ENCODE peak calls at places on chromosome 18, in six cellular contexts. D, N, T, Z, G and E are unnamed samples.

GRCh38 chr18:26981373-26982082 is 116.0 kb upstream of the AQP4 start:
- DNase-seq in Z (no peak), G (no peak), D (no peak), N (no peak), T (no peak), E (no peak)

GRCh38 chr18:11050966-11051365 is 98.4 kb downstream of the PIEZO2 start:
- DNase-seq in D (no peak), T (no peak), G (no peak), Z (no peak), N (no peak), E (no peak)

GRCh38 chr18:22346342-22346967 is 71.3 kb downstream of the CTAGE1 start:
- DNase-seq in N (peak), T (no peak), D (no peak), Z (peak), G (peak), E (peak)

GRCh38 chr18:3294435-3295080 is 32.6 kb downstream of the MYL12B start:
- DNase-seq in T (no peak), N (no peak), Z (no peak), G (peak), D (no peak), E (no peak)

GRCh38 chr18:12703714-12704113 is 872 bp downstream of the PSMG2 start:
- DNase-seq in N (no peak), T (peak), Z (no peak), G (peak), D (no peak), E (no peak)

GRCh38 chr18:22339913-22340312 is 77.8 kb downstream of the CTAGE1 start:
- DNase-seq in D (no peak), G (no peak), Z (no peak), T (no peak), N (no peak), E (no peak)

GRCh38 chr18:63987743-63988142 is 17.9 kb downstream of the SERPINB8 start:
- DNase-seq in G (no peak), N (no peak), Z (no peak), D (no peak), T (no peak), E (no peak)

GRCh38 chr18:56869189-56869777 is 218.1 kb downstream of the WDR7 start:
- DNase-seq in Z (no peak), T (peak), D (peak), N (no peak), G (peak), E (no peak)

GRCh38 chr18:46556590-46557206 is 100.3 kb downstream of the LOXHD1 start:
- DNase-seq in D (no peak), G (no peak), N (no peak), T (no peak), Z (no peak), E (no peak)

GRCh38 chr18:7608174-7608550 is 41.0 kb downstream of the PTPRM start:
- DNase-seq in T (no peak), N (no peak), G (no peak), D (no peak), Z (no peak), E (no peak)

GRCh38 chr18:9366126-9366714 is 31.6 kb downstream of the TWSG1 start:
- DNase-seq in D (peak), Z (no peak), N (no peak), G (peak), T (no peak), E (peak)

GRCh38 chr18:37253424-37254255 is 312.0 kb downstream of the CELF4 start:
- DNase-seq in D (peak), G (no peak), Z (no peak), T (no peak), N (peak), E (no peak)

GRCh38 chr18:23355206-23355605 is 97.9 kb upstream of the RIOK3 start:
- DNase-seq in Z (peak), G (no peak), N (no peak), T (no peak), D (no peak), E (no peak)

GRCh38 chr18:72233106-72233505 is 311.0 kb downstream of the CBLN2 start:
- DNase-seq in T (no peak), D (no peak), G (no peak), N (no peak), Z (no peak), E (no peak)

GRCh38 chr18:12121175-12122095 is 27.8 kb downstream of the ANKRD62 start:
- DNase-seq in Z (no peak), N (no peak), T (no peak), G (peak), D (peak), E (no peak)

GRCh38 chr18:3441290-3441689 is 8.7 kb upstream of the TGIF1 start:
- DNase-seq in G (peak), T (peak), N (no peak), D (no peak), Z (no peak), E (no peak)

GRCh38 chr18:55001625-55002024 is 42.4 kb upstream of the CCDC68 start:
- DNase-seq in N (no peak), T (no peak), D (no peak), Z (no peak), G (no peak), E (no peak)

GRCh38 chr18:27242392-27243047 is 57.4 kb upstream of the CHST9 start:
- DNase-seq in N (no peak), G (no peak), T (no peak), Z (no peak), D (no peak), E (no peak)

GRCh38 chr18:53764086-53764485 is 460.4 kb downstream of the MBD2 start:
- DNase-seq in Z (no peak), G (no peak), T (no peak), N (no peak), D (no peak), E (no peak)

GRCh38 chr18:70190529-70190928 is 15.0 kb downstream of the RTTN start:
- DNase-seq in Z (no peak), G (no peak), D (no peak), N (no peak), T (no peak), E (no peak)

GRCh38 chr18:37380546-37381110 is 185.0 kb downstream of the CELF4 start:
- DNase-seq in Z (no peak), T (no peak), N (no peak), G (no peak), D (no peak), E (no peak)

GRCh38 chr18:3405713-3406112 is 44.3 kb upstream of the TGIF1 start:
- DNase-seq in T (peak), D (no peak), Z (no peak), G (no peak), N (no peak), E (no peak)

GRCh38 chr18:26459884-26460283 is 88.5 kb downstream of the KCTD1 start:
- DNase-seq in T (no peak), G (no peak), D (no peak), N (no peak), Z (no peak), E (no peak)

GRCh38 chr18:34795070-34795740 is 85.1 kb downstream of the DTNA start:
- DNase-seq in D (no peak), G (no peak), T (no peak), N (no peak), Z (no peak), E (no peak)

GRCh38 chr18:42131044-42131939 is 176.3 kb downstream of the PIK3C3 start:
- DNase-seq in T (no peak), G (no peak), N (no peak), Z (no peak), D (no peak), E (no peak)

GRCh38 chr18:475202-475624 is 25.3 kb downstream of the COLEC12 start:
- DNase-seq in Z (peak), T (no peak), N (no peak), D (peak), G (peak), E (no peak)

GRCh38 chr18:70693196-70693595 is 404.4 kb downstream of the SOCS6 start:
- DNase-seq in T (no peak), Z (no peak), N (no peak), G (no peak), D (peak), E (no peak)

GRCh38 chr18:23247896-23248295 is 112.6 kb downstream of the CABLES1 start:
- DNase-seq in T (no peak), D (no peak), N (no peak), Z (no peak), G (no peak), E (no peak)

GRCh38 chr18:37845498-37845897 is 279.9 kb upstream of the CELF4 start:
- DNase-seq in T (no peak), N (no peak), G (no peak), Z (no peak), D (no peak), E (no peak)

GRCh38 chr18:24395049-24395780 is 2.4 kb downstream of the OSBPL1A start:
- DNase-seq in N (no peak), G (peak), T (no peak), D (no peak), Z (no peak), E (no peak)

GRCh38 chr18:26656401-26656943 is 108.1 kb upstream of the KCTD1 start:
- DNase-seq in T (no peak), Z (no peak), D (no peak), G (no peak), N (no peak), E (no peak)

GRCh38 chr18:11412790-11413189 is 196.6 kb upstream of the SLC35G4 start:
- DNase-seq in T (no peak), N (no peak), Z (no peak), D (no peak), G (no peak), E (no peak)

GRCh38 chr18:6203791-6204190 is 210.9 kb downstream of the L3MBTL4 start:
- DNase-seq in D (no peak), G (no peak), Z (peak), N (no peak), T (no peak), E (no peak)

GRCh38 chr18:42053188-42053781 is 98.3 kb downstream of the PIK3C3 start:
- DNase-seq in D (peak), G (peak), T (peak), N (peak), Z (peak), E (no peak)

DNA sequence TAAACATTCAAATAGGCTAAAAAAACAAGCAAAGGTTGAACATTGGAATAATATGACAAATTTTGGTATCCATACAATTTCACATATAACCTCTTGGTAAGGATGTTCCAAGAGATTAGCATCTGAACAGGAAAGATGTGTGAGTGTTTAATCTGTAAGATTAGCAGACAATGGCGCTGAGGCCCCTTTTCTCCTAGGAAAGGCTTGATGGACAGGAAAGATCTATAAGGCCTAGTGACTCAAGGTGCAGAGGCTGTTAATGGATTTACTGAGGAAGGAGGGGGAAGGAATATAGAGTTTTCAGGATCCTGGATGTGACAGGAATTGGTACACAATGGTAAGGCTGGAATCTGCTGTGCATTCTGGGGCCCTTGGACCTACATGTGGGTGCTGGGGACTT is 48.1 kb upstream of the SMAD2 start:
- DNase-seq in D (no peak), T (no peak), Z (no peak), N (no peak), G (no peak), E (no peak)
- H3K27ac ChIP-seq in D (no peak), T (no peak), Z (no peak), N (no peak), G (no peak), E (no peak)

DNA sequence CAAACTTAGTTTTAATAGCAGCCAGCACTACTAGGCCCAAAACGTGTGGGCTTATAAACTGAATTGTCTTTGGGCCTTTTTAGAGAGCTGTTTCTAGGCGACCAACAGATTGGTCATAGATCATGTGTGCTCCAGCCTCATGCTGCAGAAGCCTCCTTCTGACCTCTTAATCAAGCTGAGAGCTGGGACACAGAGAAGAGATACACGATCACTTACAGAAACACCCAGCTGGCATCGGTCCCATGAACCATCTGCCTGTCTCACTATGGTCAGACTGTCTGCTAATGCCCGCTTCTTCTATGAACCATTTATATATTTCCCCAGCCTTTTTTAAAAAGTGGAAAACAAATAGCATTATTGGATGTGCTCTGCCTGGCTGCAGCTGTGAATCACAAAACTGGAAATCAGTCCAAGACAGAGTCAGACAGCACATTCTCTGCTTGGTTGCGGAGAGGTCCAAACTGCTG is 165.5 kb upstream of the SLC14A2 start:
- DNase-seq in D (no peak), G (peak), N (peak), Z (peak), T (no peak), E (no peak)
- H3K27ac ChIP-seq in D (peak), G (peak), N (no peak), Z (peak), T (no peak), E (no peak)

DNA sequence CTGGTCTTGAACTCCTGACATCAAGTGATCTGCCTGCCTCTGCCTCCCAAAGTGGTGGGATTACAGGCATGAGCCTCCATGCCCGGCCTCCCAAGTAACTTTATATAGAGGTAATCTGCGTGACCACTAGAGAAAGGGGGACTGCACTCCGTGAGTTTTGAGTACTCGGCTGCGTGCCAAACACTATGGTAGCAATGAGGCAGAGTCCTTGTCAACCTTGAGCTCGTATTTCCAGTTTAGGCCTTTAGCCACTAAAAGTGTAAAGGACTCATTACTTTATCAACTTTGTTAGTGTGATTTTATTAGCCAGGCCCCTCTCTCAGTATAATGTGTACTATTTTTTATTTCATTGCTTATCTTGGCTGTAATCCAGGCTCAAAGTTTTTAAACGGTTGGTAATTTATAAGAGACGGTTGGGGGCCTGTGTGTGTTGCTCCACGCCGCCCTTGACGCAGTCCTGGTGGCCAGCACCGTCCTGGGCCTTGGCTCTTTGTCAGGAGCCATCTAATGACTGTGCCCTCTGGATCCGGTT is 56.2 kb downstream of the ZCCHC2 start:
- DNase-seq in G (peak), T (no peak), N (no peak), Z (no peak), D (no peak), E (no peak)
- H3K27ac ChIP-seq in G (no peak), T (no peak), N (no peak), Z (no peak), D (no peak), E (no peak)

GRCh38 chr18:48940854-48941531 is 9.8 kb downstream of the SMAD7 start:
- DNase-seq in T (no peak), G (peak), N (peak), Z (peak), D (no peak), E (no peak)
- H3K27ac ChIP-seq in T (no peak), G (peak), N (peak), Z (peak), D (peak), E (peak)